ENCODE peak calls at places on chromosome 9, in seven cellular contexts. N is stomach; C is NCI-H446 treated with DMSO at 0.1 percent for 48 hours; I is fibroblast of mammary gland; S is sigmoid colon; F is activated T-cell treated with anti-CD3 and anti-CD28 coated beads, Interleukin-2, amount 50 U/mL, for 48 hours; X is GM23248. E is an unnamed sample.

GRCh38 chr9:8781447-8781846 is 981.9 kb upstream of the DMAC1 start:
- DNase-seq in F (no peak), N (no peak), S (no peak), I (no peak), X (no peak), C (no peak), E (no peak)

GRCh38 chr9:82081507-82081906 is 92.9 kb downstream of the SPATA31D1 start:
- DNase-seq in C (no peak), I (peak), F (no peak), S (no peak), X (no peak), N (no peak), E (no peak)

GRCh38 chr9:19371942-19372341 is 8.1 kb downstream of the RPS6 start:
- DNase-seq in C (no peak), F (no peak), X (peak), N (no peak), S (no peak), I (no peak), E (peak)

GRCh38 chr9:37466037-37466709 is 923 bp upstream of the ZBTB5 start:
- DNase-seq in S (peak), N (peak), F (peak), X (peak), C (peak), I (no peak), E (peak)

GRCh38 chr9:134916161-134916665 is 1.5 kb downstream of the FCN1 start:
- DNase-seq in X (no peak), I (no peak), F (no peak), S (no peak), N (no peak), C (no peak), E (no peak)

GRCh38 chr9:23590601-23591000 is 235.4 kb downstream of the ELAVL2 start:
- DNase-seq in I (no peak), C (no peak), S (no peak), F (no peak), X (peak), N (no peak), E (no peak)

GRCh38 chr9:35687972-35688557 is 1.7 kb downstream of the TPM2 start:
- DNase-seq in X (no peak), C (no peak), I (no peak), N (no peak), S (no peak), F (no peak), E (no peak)

GRCh38 chr9:137308102-137308619 is 6.1 kb upstream of the NRARP start:
- DNase-seq in S (no peak), I (no peak), N (no peak), F (no peak), C (no peak), X (no peak), E (no peak)

GRCh38 chr9:75027187-75028107 is 646 bp downstream of the CARNMT1 start:
- DNase-seq in N (peak), C (no peak), F (peak), I (peak), X (peak), S (peak), E (peak)

GRCh38 chr9:101705135-101705661 is 33.2 kb downstream of the GRIN3A start:
- DNase-seq in S (no peak), N (no peak), I (peak), X (peak), C (no peak), F (peak), E (peak)

GRCh38 chr9:116337015-116337414 is 183.4 kb downstream of the PAPPA start:
- DNase-seq in X (peak), F (no peak), C (no peak), N (no peak), S (no peak), I (peak), E (peak)

GRCh38 chr9:112051812-112052211 is 123.3 kb downstream of the SUSD1 start:
- DNase-seq in C (no peak), S (no peak), F (no peak), N (no peak), I (peak), X (peak), E (peak)

GRCh38 chr9:92290785-92291429 is 2.6 kb downstream of the IARS1 start:
- DNase-seq in F (no peak), S (no peak), N (no peak), X (no peak), I (no peak), C (no peak), E (no peak)

GRCh38 chr9:122031806-122032205 is 61.3 kb downstream of the TTLL11 start:
- DNase-seq in I (peak), X (peak), C (no peak), N (no peak), F (no peak), S (no peak), E (no peak)

GRCh38 chr9:129964901-129965734 is 77.9 kb downstream of the FNBP1 start:
- DNase-seq in F (peak), S (peak), X (peak), N (no peak), C (no peak), I (peak), E (peak)

GRCh38 chr9:14323969-14324366 is 10.0 kb upstream of the NFIB start:
- DNase-seq in X (no peak), F (no peak), I (no peak), C (peak), N (no peak), S (no peak), E (no peak)

GRCh38 chr9:23542927-23543326 is 283.1 kb downstream of the ELAVL2 start:
- DNase-seq in C (no peak), I (no peak), X (no peak), S (no peak), N (no peak), F (no peak), E (no peak)

E was measured in ELR.